ENCODE peak calls at places on chromosomes 12 and 14, in eight cellular contexts. Y is NCI-H1092 treated with DMSO at 0.1 percent for 48 hours; C is COR-L47; E is RPMI7951; K is NCI-H510A treated with DMSO at 0.1 percent for 48 hours; L is GM13976; M is MG63; F is CD8-positive, alpha-beta memory T cell. N is an unnamed sample.

GRCh38 chr12:45235087-45236025 is 19.5 kb downstream of the ANO6 start:
- DNase-seq in C (no peak), L (no peak), K (no peak), F (no peak), E (peak), Y (no peak), M (peak), N (no peak)

GRCh38 chr14:52926994-52927393 is 23.9 kb downstream of the FERMT2 start:
- DNase-seq in L (no peak), E (no peak), F (no peak), K (peak), M (no peak), C (no peak), Y (peak), N (no peak)

GRCh38 chr12:51626629-51627028 is 35.6 kb downstream of the SCN8A start:
- DNase-seq in E (no peak), Y (no peak), L (no peak), M (no peak), C (no peak), F (no peak), K (no peak), N (no peak)

GRCh38 chr12:127383281-127383680 is 883.7 kb upstream of the TMEM132C start:
- DNase-seq in C (no peak), Y (no peak), M (peak), K (no peak), L (no peak), E (peak), F (no peak), N (no peak)

GRCh38 chr12:111428728-111429175 is 23.0 kb downstream of the SH2B3 start:
- DNase-seq in M (no peak), C (no peak), K (no peak), E (no peak), L (no peak), Y (no peak), F (peak), N (peak)

GRCh38 chr14:39232554-39233415 is 930 bp upstream of the MIA2 start:
- DNase-seq in C (no peak), K (no peak), Y (no peak), F (no peak), E (peak), L (no peak), M (peak), N (no peak)

GRCh38 chr14:74401504-74402241 is 24.3 kb downstream of the SYNDIG1L start:
- DNase-seq in F (peak), K (peak), Y (no peak), E (peak), C (no peak), L (peak), M (no peak), N (no peak)

GRCh38 chr14:60250318-60251035 is 1.5 kb downstream of the PPM1A start:
- DNase-seq in L (no peak), C (no peak), F (no peak), M (peak), E (peak), Y (no peak), K (peak), N (no peak)

GRCh38 chr14:24473211-24473610 is 30.6 kb upstream of the SDR39U1 start:
- DNase-seq in F (no peak), L (no peak), Y (no peak), K (no peak), M (no peak), E (no peak), C (no peak), N (no peak)

GRCh38 chr12:6540181-6540877 is 6.0 kb downstream of the GAPDH start:
- DNase-seq in K (peak), F (peak), L (peak), Y (peak), M (peak), E (peak), C (peak), N (no peak)

GRCh38 chr14:104373055-104373854 is 206.3 kb upstream of the C14orf180 start:
- DNase-seq in K (peak), M (no peak), C (peak), L (no peak), E (no peak), Y (peak), F (no peak), N (no peak)

GRCh38 chr12:25366159-25366558 is 115.4 kb upstream of the KRAS start:
- DNase-seq in K (no peak), C (no peak), Y (no peak), E (no peak), F (no peak), M (no peak), L (no peak), N (no peak)

GRCh38 chr12:89856431-89856830 is 147.8 kb upstream of the ATP2B1 start:
- DNase-seq in M (no peak), E (peak), C (no peak), Y (no peak), F (no peak), K (no peak), L (peak), N (no peak)

GRCh38 chr14:95409472-95410307 is 90.0 kb upstream of the CLMN start:
- DNase-seq in M (no peak), F (no peak), K (no peak), E (no peak), Y (no peak), L (no peak), C (peak), N (no peak)

GRCh38 chr14:60905930-60906329 is 74.9 kb downstream of the TRMT5 start:
- DNase-seq in E (no peak), K (no peak), C (no peak), Y (no peak), L (no peak), M (no peak), F (no peak), N (no peak)

GRCh38 chr12:70402597-70402996 is 36.5 kb downstream of the KCNMB4 start:
- DNase-seq in M (no peak), Y (no peak), K (no peak), L (no peak), F (no peak), E (peak), C (no peak), N (no peak)

GRCh38 chr14:84468153-84468552 is 1061.8 kb upstream of the FLRT2 start:
- DNase-seq in E (peak), Y (no peak), M (no peak), K (no peak), L (no peak), F (no peak), C (no peak), N (no peak)

GRCh38 chr14:30872602-30873001 is 1.8 kb upstream of the COCH start:
- DNase-seq in Y (no peak), E (no peak), L (no peak), K (no peak), F (no peak), C (peak), M (no peak), N (no peak)

GRCh38 chr12:95204141-95204866 is 13.0 kb downstream of the FGD6 start:
- DNase-seq in F (no peak), L (no peak), M (peak), E (peak), Y (no peak), C (no peak), K (no peak), N (no peak)

GRCh38 chr12:24201258-24201970 is 251.9 kb upstream of the SOX5 start:
- DNase-seq in C (no peak), E (no peak), M (no peak), Y (no peak), F (no peak), L (no peak), K (no peak), N (no peak)

GRCh38 chr12:65608319-65608916 is 215.9 kb upstream of the HMGA2 start:
- DNase-seq in C (no peak), K (no peak), M (no peak), E (peak), Y (no peak), L (no peak), F (no peak), N (no peak)

GRCh38 chr12:82627799-82628198 is 58.9 kb upstream of the TMTC2 start:
- DNase-seq in L (peak), F (no peak), E (no peak), C (peak), Y (peak), K (peak), M (no peak), N (no peak)

GRCh38 chr12:22792198-22792597 is 167.2 kb downstream of the ETNK1 start:
- DNase-seq in K (no peak), L (no peak), Y (no peak), E (no peak), C (no peak), F (no peak), M (no peak), N (no peak)

GRCh38 chr12:74111688-74112360 is 425.8 kb upstream of the ATXN7L3B start:
- DNase-seq in Y (no peak), M (peak), E (no peak), K (no peak), C (no peak), L (no peak), F (no peak), N (peak)

GRCh38 chr12:94644622-94645021 is 5.7 kb downstream of the TMCC3 start:
- DNase-seq in E (peak), K (peak), L (peak), M (peak), F (no peak), Y (no peak), C (no peak), N (no peak)

GRCh38 chr12:40017488-40017887 is 88.4 kb downstream of the SLC2A13 start:
- DNase-seq in Y (no peak), K (no peak), M (no peak), C (no peak), E (no peak), F (no peak), L (no peak), N (no peak)

GRCh38 chr14:86022031-86022629 is 492.2 kb downstream of the FLRT2 start:
- DNase-seq in F (no peak), L (no peak), K (no peak), C (no peak), E (no peak), M (no peak), Y (no peak), N (no peak)

GRCh38 chr12:124480469-124481256 is 86.7 kb downstream of the NCOR2 start:
- DNase-seq in E (peak), L (peak), K (no peak), F (peak), Y (no peak), C (peak), M (peak), N (peak)

GRCh38 chr14:97848351-97848980 is 1051.3 kb downstream of the VRK1 start:
- DNase-seq in M (no peak), K (peak), F (no peak), Y (peak), C (peak), E (no peak), L (no peak), N (no peak)

GRCh38 chr12:129337413-129337812 is 484.1 kb downstream of the GLT1D1 start:
- DNase-seq in F (no peak), C (no peak), K (no peak), M (no peak), Y (no peak), L (no peak), E (no peak), N (no peak)

GRCh38 chr12:11862794-11863193 is 207.9 kb upstream of the BCL2L14 start:
- DNase-seq in K (peak), L (peak), E (peak), C (no peak), M (peak), Y (no peak), F (no peak), N (no peak)

GRCh38 chr14:90061849-90062794 is at the start of gene KCNK13:
- DNase-seq in K (peak), M (no peak), E (no peak), Y (peak), C (peak), L (peak), F (no peak), N (no peak)

GRCh38 chr14:102248121-102248520 is 56.8 kb downstream of the MOK start:
- DNase-seq in C (peak), K (no peak), E (no peak), Y (no peak), F (no peak), L (no peak), M (no peak), N (no peak)

GRCh38 chr12:123106640-123107359 is 44.1 kb downstream of the PITPNM2 start:
- DNase-seq in L (peak), C (peak), Y (no peak), E (no peak), F (peak), K (peak), M (no peak), N (no peak)

GRCh38 chr12:104220931-104221330 is 5.4 kb downstream of the TXNRD1 start:
- DNase-seq in M (no peak), L (no peak), F (no peak), Y (no peak), K (no peak), C (no peak), E (no peak), N (no peak)

GRCh38 chr12:104609083-104609844 is 152.5 kb downstream of the CHST11 start:
- DNase-seq in F (no peak), K (no peak), C (peak), M (no peak), Y (no peak), E (no peak), L (no peak), N (no peak)